ENCODE peak calls at places on chromosomes 16 and 17, in seven cellular contexts. One of them, this sample, is unnamed. For H3K4me1 and H3K27me3, the result is how much of the 10 kb centered on the place peaks cover.

GRCh38 chr17:10063730-10064221 is 134.6 kb downstream of the GAS7 start:
- DNase-seq in ovary: no peak
- DNase-seq in heart left ventricle: no peak
- DNase-seq in HCT116: no peak
- DNase-seq in tibial nerve: no peak
- DNase-seq in adrenal gland: peak
- DNase-seq in breast epithelium: no peak
- DNase-seq in this sample: peak

GRCh38 chr16:86120982-86121242 is 221.9 kb downstream of the IRF8 start:
- DNase-seq in ovary: no peak
- DNase-seq in heart left ventricle: no peak
- DNase-seq in HCT116: no peak
- DNase-seq in tibial nerve: no peak
- DNase-seq in adrenal gland: no peak
- DNase-seq in breast epithelium: no peak
- DNase-seq in this sample: no peak

GRCh38 chr17:39927928-39928867 is 666 bp downstream of the LRRC3C start:
- DNase-seq in ovary: peak
- DNase-seq in heart left ventricle: peak
- DNase-seq in HCT116: no peak
- DNase-seq in tibial nerve: no peak
- DNase-seq in adrenal gland: peak
- DNase-seq in breast epithelium: no peak
- DNase-seq in this sample: peak

GRCh38 chr16:19523559-19524355 is at the start of gene CCP110:
- DNase-seq in ovary: peak
- DNase-seq in heart left ventricle: peak
- DNase-seq in HCT116: peak
- DNase-seq in tibial nerve: peak
- DNase-seq in adrenal gland: peak
- DNase-seq in breast epithelium: peak
- DNase-seq in this sample: peak

GRCh38 chr17:82863941-82864720 is 24.3 kb upstream of the ZNF750 start:
- DNase-seq in ovary: no peak
- DNase-seq in heart left ventricle: no peak
- DNase-seq in HCT116: peak
- DNase-seq in tibial nerve: no peak
- DNase-seq in adrenal gland: peak
- DNase-seq in breast epithelium: no peak
- DNase-seq in this sample: no peak

GRCh38 chr16:88768041-88768876 is 16.8 kb downstream of the PIEZO1 start:
- DNase-seq in ovary: peak
- DNase-seq in heart left ventricle: no peak
- DNase-seq in HCT116: no peak
- DNase-seq in tibial nerve: no peak
- DNase-seq in adrenal gland: peak
- DNase-seq in breast epithelium: no peak
- DNase-seq in this sample: no peak

GRCh38 chr16:30041841-30042240 is 10.8 kb upstream of the TLCD3B start:
- DNase-seq in ovary: no peak
- DNase-seq in heart left ventricle: no peak
- DNase-seq in HCT116: no peak
- DNase-seq in tibial nerve: peak
- DNase-seq in adrenal gland: no peak
- DNase-seq in breast epithelium: no peak
- DNase-seq in this sample: no peak

GRCh38 chr16:88578446-88579313 is 8.5 kb downstream of the ZC3H18 start:
- DNase-seq in ovary: no peak
- DNase-seq in heart left ventricle: no peak
- DNase-seq in HCT116: no peak
- DNase-seq in tibial nerve: no peak
- DNase-seq in adrenal gland: no peak
- DNase-seq in breast epithelium: no peak
- DNase-seq in this sample: no peak

GRCh38 chr16:27538508-27538907 is 11.2 kb downstream of the GTF3C1 start:
- DNase-seq in ovary: no peak
- DNase-seq in heart left ventricle: no peak
- DNase-seq in HCT116: no peak
- DNase-seq in tibial nerve: no peak
- DNase-seq in adrenal gland: no peak
- DNase-seq in breast epithelium: no peak
- DNase-seq in this sample: no peak

GRCh38 chr17:82372591-82373452 is 1.3 kb downstream of the UTS2R start:
- DNase-seq in ovary: peak
- DNase-seq in heart left ventricle: no peak
- DNase-seq in HCT116: no peak
- DNase-seq in tibial nerve: no peak
- DNase-seq in adrenal gland: no peak
- DNase-seq in breast epithelium: no peak
- DNase-seq in this sample: no peak

GRCh38 chr17:48240562-48241130 is 133.1 kb downstream of the SNX11 start:
- DNase-seq in ovary: no peak
- DNase-seq in heart left ventricle: no peak
- DNase-seq in HCT116: peak
- DNase-seq in tibial nerve: no peak
- DNase-seq in adrenal gland: no peak
- DNase-seq in breast epithelium: no peak
- DNase-seq in this sample: no peak
- TF ChIP-seq POLR2A in ovary: no peak
- TF ChIP-seq POLR2A in heart left ventricle: no peak
- TF ChIP-seq POLR2A in HCT116: no peak
- TF ChIP-seq POLR2A in tibial nerve: no peak
- TF ChIP-seq POLR2A in adrenal gland: no peak
- TF ChIP-seq POLR2A in breast epithelium: no peak
- TF ChIP-seq POLR2A in this sample: no peak

GRCh38 chr17:14515015-14515414 is 214.1 kb downstream of the HS3ST3B1 start:
- DNase-seq in ovary: no peak
- DNase-seq in heart left ventricle: no peak
- DNase-seq in HCT116: no peak
- DNase-seq in tibial nerve: no peak
- DNase-seq in adrenal gland: no peak
- DNase-seq in breast epithelium: no peak
- DNase-seq in this sample: no peak
- H3K4me1 ChIP-seq in ovary: under half
- H3K4me1 ChIP-seq in heart left ventricle: under half
- H3K4me1 ChIP-seq in HCT116: under half
- H3K4me1 ChIP-seq in tibial nerve: under half
- H3K4me1 ChIP-seq in adrenal gland: under half
- H3K4me1 ChIP-seq in breast epithelium: under half
- H3K4me1 ChIP-seq in this sample: under half

DNA sequence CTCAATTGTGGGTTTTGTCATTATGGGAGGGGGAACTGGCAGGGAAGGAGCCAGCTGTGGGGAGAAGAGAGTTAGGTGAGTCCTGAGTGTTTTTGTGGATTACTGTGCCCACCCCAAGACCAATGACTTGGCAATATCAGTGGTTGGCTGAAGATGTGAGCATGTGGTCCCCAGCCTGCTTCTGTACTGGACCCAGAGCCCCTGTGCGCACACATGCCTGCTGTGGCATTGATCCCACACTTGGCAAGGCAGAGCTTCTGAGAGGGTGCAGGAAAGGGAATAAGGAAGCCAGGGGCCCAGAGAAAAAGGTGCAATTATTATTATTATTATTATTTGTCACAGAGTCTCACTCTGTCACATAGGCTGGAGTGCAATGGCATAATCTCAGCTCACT is 1.3 kb downstream of the PRAC1 start:
- DNase-seq in ovary: no peak
- DNase-seq in heart left ventricle: no peak
- DNase-seq in HCT116: no peak
- DNase-seq in tibial nerve: no peak
- DNase-seq in adrenal gland: no peak
- DNase-seq in breast epithelium: no peak
- DNase-seq in this sample: no peak
- H3K27me3 ChIP-seq in ovary: under half
- H3K27me3 ChIP-seq in heart left ventricle: half or more
- H3K27me3 ChIP-seq in HCT116: under half
- H3K27me3 ChIP-seq in tibial nerve: under half
- H3K27me3 ChIP-seq in adrenal gland: half or more
- H3K27me3 ChIP-seq in breast epithelium: under half
- H3K27me3 ChIP-seq in this sample: under half

GRCh38 chr17:65055280-65055707 is 1.2 kb downstream of the GNA13 start:
- DNase-seq in ovary: no peak
- DNase-seq in heart left ventricle: no peak
- DNase-seq in HCT116: no peak
- DNase-seq in tibial nerve: no peak
- DNase-seq in adrenal gland: no peak
- DNase-seq in breast epithelium: no peak
- DNase-seq in this sample: no peak
- TF ChIP-seq POLR2A in ovary: no peak
- TF ChIP-seq POLR2A in heart left ventricle: no peak
- TF ChIP-seq POLR2A in HCT116: no peak
- TF ChIP-seq POLR2A in tibial nerve: no peak
- TF ChIP-seq POLR2A in adrenal gland: no peak
- TF ChIP-seq POLR2A in breast epithelium: no peak
- TF ChIP-seq POLR2A in this sample: no peak

DNA sequence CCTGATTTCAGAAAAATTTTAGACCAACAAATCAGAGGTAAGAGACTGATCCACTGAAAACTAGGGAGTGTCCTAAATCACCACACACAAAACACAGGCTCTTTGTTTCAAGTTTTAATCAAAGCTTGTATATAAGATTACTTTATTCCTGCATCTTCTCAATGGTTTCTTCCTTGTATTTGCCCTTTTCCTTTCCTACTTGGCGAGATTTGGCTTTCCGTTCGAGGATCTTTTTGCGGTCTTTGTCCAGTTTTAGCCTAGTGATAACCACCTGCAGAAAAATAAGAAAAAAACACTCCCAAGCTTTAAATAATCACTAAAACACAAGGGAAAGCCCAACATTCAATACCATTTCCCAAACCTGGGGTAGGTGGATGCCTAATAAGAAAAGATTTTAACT is 918 bp upstream of the KRABD2 start:
- DNase-seq in ovary: no peak
- DNase-seq in heart left ventricle: no peak
- DNase-seq in HCT116: no peak
- DNase-seq in tibial nerve: no peak
- DNase-seq in adrenal gland: no peak
- DNase-seq in breast epithelium: no peak
- DNase-seq in this sample: no peak
- H3K4me1 ChIP-seq in ovary: under half
- H3K4me1 ChIP-seq in heart left ventricle: half or more
- H3K4me1 ChIP-seq in HCT116: half or more
- H3K4me1 ChIP-seq in tibial nerve: under half
- H3K4me1 ChIP-seq in adrenal gland: under half
- H3K4me1 ChIP-seq in breast epithelium: under half
- H3K4me1 ChIP-seq in this sample: under half

DNA sequence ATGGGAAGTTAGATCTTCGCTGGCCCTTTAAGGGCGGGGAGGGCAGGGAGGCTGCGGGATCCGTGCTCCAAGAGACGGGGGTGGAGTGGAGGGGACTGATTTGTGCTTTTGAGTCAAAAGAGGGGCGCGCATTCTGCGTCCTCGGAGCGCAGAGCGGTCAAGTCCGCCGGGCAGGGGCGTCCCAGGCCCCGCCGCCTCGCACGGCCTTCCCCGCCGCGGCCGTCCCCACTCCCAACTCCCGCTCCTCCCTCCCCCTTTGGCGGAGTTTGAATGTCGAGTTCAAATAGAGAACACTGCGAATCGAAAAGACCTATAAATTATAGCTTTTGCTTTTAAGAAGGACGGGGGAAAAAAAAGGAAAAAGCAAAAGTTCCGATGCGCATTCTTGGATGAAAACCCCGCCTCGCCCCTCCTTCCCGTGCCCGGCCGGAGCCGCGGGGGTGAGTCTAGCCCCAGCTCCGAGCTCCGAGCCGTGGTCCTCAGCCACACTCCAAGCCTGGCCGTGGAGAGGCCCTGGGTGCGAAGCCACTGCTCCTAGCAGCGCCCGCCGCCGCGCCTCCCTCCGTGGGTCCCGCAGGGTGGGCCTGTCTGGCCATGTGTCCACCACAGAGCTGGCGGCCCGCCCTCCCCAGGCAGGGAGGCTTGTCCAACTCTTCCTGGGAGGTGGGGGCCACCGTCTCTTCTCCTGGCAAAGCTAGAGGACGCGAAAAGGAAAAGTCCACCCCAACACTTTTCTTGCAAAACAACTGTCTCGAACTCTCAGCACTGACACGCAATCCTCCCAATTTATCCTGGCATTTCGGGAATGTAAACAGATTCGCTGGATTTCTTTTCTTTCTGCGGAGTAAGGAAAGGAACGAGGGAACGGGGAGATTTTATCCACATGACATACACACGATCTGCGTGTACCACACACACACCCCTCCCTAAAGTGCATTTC is 3.6 kb downstream of the CBX8 start:
- DNase-seq in ovary: no peak
- DNase-seq in heart left ventricle: no peak
- DNase-seq in HCT116: no peak
- DNase-seq in tibial nerve: no peak
- DNase-seq in adrenal gland: no peak
- DNase-seq in breast epithelium: no peak
- DNase-seq in this sample: no peak
- H3K27me3 ChIP-seq in ovary: under half
- H3K27me3 ChIP-seq in heart left ventricle: half or more
- H3K27me3 ChIP-seq in HCT116: under half
- H3K27me3 ChIP-seq in tibial nerve: under half
- H3K27me3 ChIP-seq in adrenal gland: half or more
- H3K27me3 ChIP-seq in breast epithelium: under half
- H3K27me3 ChIP-seq in this sample: under half

GRCh38 chr17:50381920-50382319 is 8.9 kb downstream of the EME1 start:
- DNase-seq in ovary: no peak
- DNase-seq in heart left ventricle: no peak
- DNase-seq in HCT116: no peak
- DNase-seq in tibial nerve: no peak
- DNase-seq in adrenal gland: no peak
- DNase-seq in breast epithelium: no peak
- DNase-seq in this sample: no peak

GRCh38 chr17:50379733-50380132 is 6.7 kb downstream of the EME1 start:
- DNase-seq in ovary: no peak
- DNase-seq in heart left ventricle: no peak
- DNase-seq in HCT116: no peak
- DNase-seq in tibial nerve: no peak
- DNase-seq in adrenal gland: no peak
- DNase-seq in breast epithelium: no peak
- DNase-seq in this sample: no peak

GRCh38 chr17:50380369-50381259 is 7.6 kb downstream of the EME1 start:
- DNase-seq in ovary: no peak
- DNase-seq in heart left ventricle: no peak
- DNase-seq in HCT116: no peak
- DNase-seq in tibial nerve: no peak
- DNase-seq in adrenal gland: no peak
- DNase-seq in breast epithelium: no peak
- DNase-seq in this sample: no peak

GRCh38 chr17:50381260-50381815 is 8.3 kb downstream of the EME1 start:
- DNase-seq in ovary: no peak
- DNase-seq in heart left ventricle: no peak
- DNase-seq in HCT116: no peak
- DNase-seq in tibial nerve: no peak
- DNase-seq in adrenal gland: no peak
- DNase-seq in breast epithelium: no peak
- DNase-seq in this sample: no peak

GRCh38 chr17:50382931-50383330 is 9.9 kb downstream of the EME1 start:
- DNase-seq in ovary: no peak
- DNase-seq in heart left ventricle: no peak
- DNase-seq in HCT116: no peak
- DNase-seq in tibial nerve: no peak
- DNase-seq in adrenal gland: no peak
- DNase-seq in breast epithelium: no peak
- DNase-seq in this sample: no peak
- TF ChIP-seq POLR2A in ovary: no peak
- TF ChIP-seq POLR2A in heart left ventricle: no peak
- TF ChIP-seq POLR2A in HCT116: no peak
- TF ChIP-seq POLR2A in tibial nerve: no peak
- TF ChIP-seq POLR2A in adrenal gland: no peak
- TF ChIP-seq POLR2A in breast epithelium: no peak
- TF ChIP-seq POLR2A in this sample: no peak

GRCh38 chr16:57628008-57628781 is at the start of gene ADGRG1:
- DNase-seq in ovary: peak
- DNase-seq in heart left ventricle: peak
- DNase-seq in HCT116: peak
- DNase-seq in tibial nerve: peak
- DNase-seq in adrenal gland: peak
- DNase-seq in breast epithelium: no peak
- DNase-seq in this sample: peak
- H3K4me1 ChIP-seq in ovary: under half
- H3K4me1 ChIP-seq in heart left ventricle: under half
- H3K4me1 ChIP-seq in HCT116: half or more
- H3K4me1 ChIP-seq in tibial nerve: under half
- H3K4me1 ChIP-seq in adrenal gland: under half
- H3K4me1 ChIP-seq in breast epithelium: under half
- H3K4me1 ChIP-seq in this sample: under half